ENCODE peak calls at places on chromosomes 7 and 10, in seven cellular contexts. F is naive thymus-derived CD8-positive, alpha-beta T cell; Z is uterus; P is HEK293T; V is activated CD4-positive, alpha-beta T cell treated with anti-CD3 and anti-CD28 coated beads, Interleukin-2, amount 50 U/mL, for 1 hour; M is stimulated activated CD4-positive, alpha-beta T cell treated with anti-CD3 and anti-CD28 coated beads, Interleukin-1b, Interleukin-23, amount 100 ng/mL, for 48 hours; I is spleen. W is an unnamed sample.
A peak's percentile ranks its signal among the peaks of the same experiment; 100 is the strongest.

GRCh38 chr10:32746869-32747268 is 211.2 kb downstream of the ITGB1 start:
- DNase-seq in I (no peak), M (no peak), V (no peak), F (no peak), Z (no peak), P (no peak), W (no peak)

GRCh38 chr7:30923774-30924413 is 12.2 kb downstream of the AQP1 start:
- DNase-seq in V (no peak), I (peak; percentile 71), P (no peak), M (no peak), F (no peak), Z (no peak), W (no peak)

GRCh38 chr10:126902157-126902556 is 3.1 kb upstream of the DOCK1 start:
- DNase-seq in I (peak; percentile 35), M (no peak), P (peak; percentile 31), Z (no peak), V (no peak), F (no peak), W (no peak)

GRCh38 chr7:43764807-43765491 is 6.5 kb downstream of the BLVRA start:
- DNase-seq in P (no peak), I (no peak), M (no peak), V (no peak), F (no peak), Z (no peak), W (no peak)

GRCh38 chr10:5589963-5590511 is 65.3 kb downstream of the CALML3 start:
- DNase-seq in M (no peak), P (no peak), I (peak; percentile 19), Z (no peak), F (no peak), V (no peak), W (no peak)

GRCh38 chr7:37248396-37248836 is 200.2 kb downstream of the ELMO1 start:
- DNase-seq in Z (no peak), F (no peak), I (no peak), M (no peak), P (no peak), V (no peak), W (no peak)

GRCh38 chr7:98907570-98907969 is 29.2 kb downstream of the TRRAP start:
- DNase-seq in M (no peak), I (no peak), V (no peak), F (no peak), P (no peak), Z (no peak), W (no peak)

GRCh38 chr10:132101529-132101928 is 35.8 kb downstream of the JAKMIP3 start:
- DNase-seq in I (no peak), Z (no peak), M (no peak), P (no peak), F (no peak), V (no peak), W (no peak)

GRCh38 chr7:48042216-48042615 is 6.9 kb downstream of the C7orf57 start:
- DNase-seq in Z (no peak), V (no peak), P (no peak), M (no peak), F (no peak), I (no peak), W (no peak)

GRCh38 chr7:152894295-152895170 is 135.0 kb downstream of the ACTR3B start:
- DNase-seq in I (peak; percentile 70), F (no peak), V (no peak), P (peak; percentile 95), Z (no peak), M (no peak), W (no peak)

GRCh38 chr10:46530249-46531186 is 25.9 kb downstream of the GPRIN2 start:
- DNase-seq in I (peak; percentile 74), Z (no peak), P (no peak), V (no peak), M (no peak), F (no peak), W (no peak)

GRCh38 chr7:158734861-158735260 is 30.3 kb upstream of the NCAPG2 start:
- DNase-seq in F (no peak), P (no peak), V (no peak), I (no peak), Z (no peak), M (no peak), W (no peak)

GRCh38 chr7:69738396-69738889 is 140.2 kb downstream of the AUTS2 start:
- DNase-seq in V (no peak), F (no peak), I (no peak), P (peak; percentile 31), Z (no peak), M (no peak), W (no peak)

W was measured in naive B cell.